ENCODE peak calls at places on chromosomes 3 and 15, in seven cellular contexts. R is K562, Z is H1, D is HCT116, H is IMR-90, S is GM12878, B is HepG2. A is an unnamed sample.

GRCh38 chr15:36907295-36907694 is 193.1 kb downstream of the MEIS2 start:
- DNase-seq in R (no peak), Z (no peak), D (no peak), H (no peak), S (no peak), B (no peak), A (no peak)

GRCh38 chr3:146184616-146185015 is 23.6 kb upstream of the PLOD2 start:
- DNase-seq in R (no peak), Z (no peak), D (peak), H (peak), S (no peak), B (no peak), A (peak)

GRCh38 chr3:29026959-29027358 is 253.9 kb upstream of the RBMS3 start:
- DNase-seq in R (no peak), Z (no peak), D (no peak), H (peak), S (peak), B (no peak), A (no peak)

GRCh38 chr3:192915306-192915705 is 2.4 kb downstream of the MB21D2 start:
- DNase-seq in R (no peak), Z (no peak), D (no peak), H (peak), S (no peak), B (peak), A (peak)

GRCh38 chr3:153209596-153209995 is 47.6 kb downstream of the RAP2B start:
- DNase-seq in R (no peak), Z (peak), D (peak), H (peak), S (no peak), B (no peak), A (peak)

GRCh38 chr15:66570842-66571241 is 5.0 kb upstream of the LCTL start:
- DNase-seq in R (no peak), Z (no peak), D (no peak), H (no peak), S (no peak), B (no peak), A (no peak)

GRCh38 chr3:84825817-84826216 is 133.0 kb upstream of the CADM2 start:
- DNase-seq in R (no peak), Z (no peak), D (no peak), H (no peak), S (no peak), B (no peak), A (no peak)

GRCh38 chr3:69855436-69856162 is 116.3 kb downstream of the MITF start:
- DNase-seq in R (no peak), Z (no peak), D (no peak), H (peak), S (no peak), B (no peak), A (no peak)

GRCh38 chr15:51884517-51885236 is 55.2 kb downstream of the TMOD3 start:
- DNase-seq in R (no peak), Z (no peak), D (no peak), H (peak), S (no peak), B (no peak), A (no peak)

GRCh38 chr15:43776101-43776717 is 557 bp downstream of the ELL3 start:
- DNase-seq in R (no peak), Z (no peak), D (no peak), H (no peak), S (peak), B (no peak), A (no peak)

GRCh38 chr3:28915711-28916481 is 365.0 kb upstream of the RBMS3 start:
- DNase-seq in R (no peak), Z (peak), D (peak), H (peak), S (no peak), B (no peak), A (peak)

DNA sequence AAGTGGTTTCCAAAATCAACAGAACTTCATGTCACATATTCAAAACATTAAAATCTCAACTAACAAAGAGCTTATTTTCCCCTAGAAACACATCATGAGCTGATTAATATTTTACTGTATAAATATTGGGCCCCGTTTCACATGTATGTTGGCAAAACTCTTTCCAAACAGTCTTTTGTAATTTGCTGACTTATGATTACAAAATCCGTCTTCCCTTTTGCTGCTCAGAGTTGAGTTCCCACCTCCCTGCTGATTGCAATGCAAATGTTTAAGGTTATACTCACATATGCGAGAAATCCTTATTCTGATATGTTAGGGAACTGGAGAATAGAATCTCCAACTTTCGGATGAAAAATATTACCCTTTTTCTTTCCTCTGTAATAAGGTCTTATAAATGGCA is 380.3 kb downstream of the DIPK2A start:
- DNase-seq in R (no peak), Z (no peak), D (no peak), H (no peak), S (no peak), B (no peak), A (no peak)
- TF ChIP-seq CEBPB in R (no peak), Z (no peak), D (no peak), H (no peak), S (no peak), B (no peak), A (no peak)

GRCh38 chr3:158102660-158103085 is 3.5 kb downstream of the SHOX2 start:
- DNase-seq in R (no peak), Z (no peak), D (no peak), H (no peak), S (no peak), B (no peak), A (no peak)

GRCh38 chr3:158102219-158102612 is 4.0 kb downstream of the SHOX2 start:
- DNase-seq in R (no peak), Z (no peak), D (no peak), H (no peak), S (no peak), B (no peak), A (no peak)

GRCh38 chr3:158103956-158104338 is 2.3 kb downstream of the SHOX2 start:
- DNase-seq in R (no peak), Z (no peak), D (no peak), H (no peak), S (no peak), B (no peak), A (no peak)

GRCh38 chr3:158104346-158105020 is 1.7 kb downstream of the SHOX2 start:
- DNase-seq in R (no peak), Z (no peak), D (no peak), H (no peak), S (no peak), B (no peak), A (no peak)

GRCh38 chr3:158103131-158103955 is 2.9 kb downstream of the SHOX2 start:
- DNase-seq in R (no peak), Z (no peak), D (no peak), H (no peak), S (no peak), B (peak), A (no peak)
- TF ChIP-seq CEBPB in R (no peak), Z (no peak), D (no peak), H (no peak), S (no peak), B (no peak), A (no peak)

DNA sequence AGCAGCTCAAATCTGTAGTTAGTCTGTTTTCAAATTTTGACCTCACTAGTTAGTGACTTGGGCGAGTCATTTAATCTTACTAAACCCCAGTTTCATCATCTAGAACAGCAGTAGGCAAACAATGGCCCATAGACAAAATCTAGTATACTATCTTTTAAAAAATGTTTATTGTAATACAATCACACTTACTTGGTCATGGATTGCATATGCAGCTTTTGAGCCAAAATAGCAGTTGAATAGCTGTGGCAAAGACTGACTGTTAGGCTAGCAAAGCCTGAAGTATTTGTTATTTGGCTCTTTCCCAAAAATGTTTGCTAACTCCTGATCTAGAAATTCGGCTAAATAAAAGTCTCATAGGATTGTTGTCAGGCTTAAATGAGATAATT is 350.9 kb downstream of the NSUN3 start:
- DNase-seq in R (no peak), Z (no peak), D (no peak), H (peak), S (no peak), B (no peak), A (no peak)
- TF ChIP-seq CEBPB in R (no peak), Z (no peak), D (no peak), H (peak), S (no peak), B (no peak), A (no peak)

DNA sequence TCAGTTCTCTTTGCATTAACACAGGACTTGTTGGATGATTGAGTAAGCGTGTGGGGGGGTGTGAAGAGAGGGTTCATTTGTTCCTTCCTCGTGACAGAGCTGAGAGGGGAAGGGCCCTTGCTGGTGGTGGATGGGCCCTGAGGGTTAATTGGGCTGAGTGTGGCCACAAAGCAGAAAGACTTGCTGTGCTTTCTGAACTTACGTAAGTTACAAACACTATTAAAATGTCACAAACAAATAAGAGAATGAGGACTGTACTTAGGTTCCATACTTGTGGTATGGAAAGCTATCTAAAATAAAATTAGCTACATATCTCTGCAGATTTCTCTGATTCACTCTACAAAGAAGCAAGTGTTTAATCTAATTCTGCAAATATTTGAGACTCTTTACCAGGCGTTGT is 231.3 kb downstream of the LPP start:
- DNase-seq in R (no peak), Z (no peak), D (no peak), H (no peak), S (no peak), B (no peak), A (no peak)
- TF ChIP-seq CEBPB in R (no peak), Z (no peak), D (no peak), H (no peak), S (no peak), B (no peak), A (no peak)

GRCh38 chr3:101155828-101156227 is 162.6 kb upstream of the ABI3BP start:
- DNase-seq in R (no peak), Z (no peak), D (no peak), H (no peak), S (no peak), B (no peak), A (no peak)
- TF ChIP-seq CEBPB in R (no peak), Z (no peak), D (no peak), H (no peak), S (no peak), B (no peak), A (no peak)

GRCh38 chr15:101464246-101464998 is 25.1 kb downstream of the PCSK6 start:
- DNase-seq in R (no peak), Z (no peak), D (no peak), H (no peak), S (no peak), B (no peak), A (no peak)
- TF ChIP-seq CEBPB in R (no peak), Z (no peak), D (no peak), H (no peak), S (no peak), B (no peak), A (no peak)